ENCODE peak calls at places on chromosome 17, in five cellular contexts. L is HFF-Myc; Z is activated CD8-positive, alpha-beta memory T cell treated with anti-CD3 and anti-CD28 coated beads for 48 hours; P is fibroblast of mammary gland; Y is DMS 273 treated with DMSO at 0.1 percent for 48 hours. R is an unnamed sample.

GRCh38 chr17:46770818-46771600 is 47.5 kb downstream of the WNT3 start:
- DNase-seq in L (no peak), Z (no peak), P (peak), Y (peak), R (peak)

GRCh38 chr17:42428141-42428944 is 5.3 kb upstream of the CAVIN1 start:
- DNase-seq in L (peak), Z (no peak), P (peak), Y (peak), R (peak)

GRCh38 chr17:3748576-3748975 is 24.9 kb downstream of the HASPIN start:
- DNase-seq in L (no peak), Z (no peak), P (no peak), Y (no peak), R (no peak)

GRCh38 chr17:55731586-55732250 is 9.1 kb upstream of the TMEM100 start:
- DNase-seq in L (no peak), Z (no peak), P (peak), Y (no peak), R (peak)

GRCh38 chr17:78884148-78884870 is 18.7 kb downstream of the CEP295NL start:
- DNase-seq in L (no peak), Z (no peak), P (peak), Y (no peak), R (peak)

GRCh38 chr17:416293-417206 is 63.9 kb upstream of the RPH3AL start:
- DNase-seq in L (no peak), Z (no peak), P (no peak), Y (no peak), R (no peak)

GRCh38 chr17:2911035-2911754 is 115.0 kb downstream of the RAP1GAP2 start:
- DNase-seq in L (no peak), Z (no peak), P (no peak), Y (no peak), R (no peak)

GRCh38 chr17:9982159-9982558 is 77.1 kb upstream of the RCVRN start:
- DNase-seq in L (no peak), Z (no peak), P (no peak), Y (no peak), R (no peak)

GRCh38 chr17:56592487-56593072 is 919 bp upstream of the NOG start:
- DNase-seq in L (no peak), Z (peak), P (peak), Y (peak), R (peak)